ENCODE peak calls at places on chromosomes 1 and 21, in seven cellular contexts. One of them, this sample, is unnamed. For H3K4me1, the result is how much of the 10 kb centered on the place peaks cover.

GRCh38 chr1:241532173-241532553 is at the start of gene KMO:
- DNase-seq in CD8-positive, alpha-beta memory T cell: no peak
- DNase-seq in SK-N-SH: no peak
- DNase-seq in PC-3: peak
- DNase-seq in PC-9: no peak
- DNase-seq in aorta: no peak
- DNase-seq in stomach: no peak
- DNase-seq in this sample: peak

GRCh38 chr1:19254416-19254815 is 2.8 kb downstream of the MRTO4 start:
- DNase-seq in CD8-positive, alpha-beta memory T cell: no peak
- DNase-seq in SK-N-SH: no peak
- DNase-seq in PC-3: no peak
- DNase-seq in PC-9: no peak
- DNase-seq in aorta: no peak
- DNase-seq in stomach: no peak
- DNase-seq in this sample: no peak

GRCh38 chr1:13577846-13578245 is 5.8 kb upstream of the PDPN start:
- DNase-seq in CD8-positive, alpha-beta memory T cell: no peak
- DNase-seq in SK-N-SH: no peak
- DNase-seq in PC-3: no peak
- DNase-seq in PC-9: no peak
- DNase-seq in aorta: no peak
- DNase-seq in stomach: no peak
- DNase-seq in this sample: no peak

GRCh38 chr1:9589144-9589718 is 520 bp downstream of the TMEM201 start:
- DNase-seq in CD8-positive, alpha-beta memory T cell: peak
- DNase-seq in SK-N-SH: no peak
- DNase-seq in PC-3: no peak
- DNase-seq in PC-9: peak
- DNase-seq in aorta: peak
- DNase-seq in stomach: peak
- DNase-seq in this sample: peak

GRCh38 chr1:204074274-204075115 is 1.6 kb downstream of the SOX13 start:
- DNase-seq in CD8-positive, alpha-beta memory T cell: no peak
- DNase-seq in SK-N-SH: peak
- DNase-seq in PC-3: peak
- DNase-seq in PC-9: peak
- DNase-seq in aorta: peak
- DNase-seq in stomach: peak
- DNase-seq in this sample: peak

GRCh38 chr1:206808615-206809014 is 36.3 kb upstream of the IL10 start:
- DNase-seq in CD8-positive, alpha-beta memory T cell: peak
- DNase-seq in SK-N-SH: no peak
- DNase-seq in PC-3: peak
- DNase-seq in PC-9: no peak
- DNase-seq in aorta: no peak
- DNase-seq in stomach: no peak
- DNase-seq in this sample: peak

GRCh38 chr1:154712166-154712838 is 104.3 kb upstream of the ADAR start:
- DNase-seq in CD8-positive, alpha-beta memory T cell: no peak
- DNase-seq in SK-N-SH: no peak
- DNase-seq in PC-3: no peak
- DNase-seq in PC-9: no peak
- DNase-seq in aorta: no peak
- DNase-seq in stomach: no peak
- DNase-seq in this sample: no peak

GRCh38 chr21:33174756-33175155 is 55.0 kb upstream of the IFNAR2 start:
- DNase-seq in CD8-positive, alpha-beta memory T cell: no peak
- DNase-seq in SK-N-SH: no peak
- DNase-seq in PC-3: no peak
- DNase-seq in PC-9: no peak
- DNase-seq in aorta: no peak
- DNase-seq in stomach: no peak
- DNase-seq in this sample: no peak

GRCh38 chr1:23421752-23422312 is 2.7 kb downstream of the TCEA3 start:
- DNase-seq in CD8-positive, alpha-beta memory T cell: no peak
- DNase-seq in SK-N-SH: peak
- DNase-seq in PC-3: peak
- DNase-seq in PC-9: no peak
- DNase-seq in aorta: no peak
- DNase-seq in stomach: no peak
- DNase-seq in this sample: peak

GRCh38 chr1:153533689-153534201 is 2.0 kb downstream of the S100A6 start:
- DNase-seq in CD8-positive, alpha-beta memory T cell: no peak
- DNase-seq in SK-N-SH: no peak
- DNase-seq in PC-3: peak
- DNase-seq in PC-9: peak
- DNase-seq in aorta: peak
- DNase-seq in stomach: no peak
- DNase-seq in this sample: peak

GRCh38 chr21:19507682-19508260 is 1104.2 kb upstream of the TMPRSS15 start:
- DNase-seq in CD8-positive, alpha-beta memory T cell: no peak
- DNase-seq in SK-N-SH: peak
- DNase-seq in PC-3: peak
- DNase-seq in PC-9: no peak
- DNase-seq in aorta: no peak
- DNase-seq in stomach: no peak
- DNase-seq in this sample: no peak

GRCh38 chr1:156342556-156342955 is 4.2 kb downstream of the TSACC start:
- DNase-seq in CD8-positive, alpha-beta memory T cell: no peak
- DNase-seq in SK-N-SH: no peak
- DNase-seq in PC-3: no peak
- DNase-seq in PC-9: no peak
- DNase-seq in aorta: no peak
- DNase-seq in stomach: no peak
- DNase-seq in this sample: no peak

GRCh38 chr1:212255705-212256307 is 29.4 kb upstream of the PPP2R5A start:
- DNase-seq in CD8-positive, alpha-beta memory T cell: no peak
- DNase-seq in SK-N-SH: no peak
- DNase-seq in PC-3: no peak
- DNase-seq in PC-9: no peak
- DNase-seq in aorta: no peak
- DNase-seq in stomach: no peak
- DNase-seq in this sample: no peak

GRCh38 chr21:42486120-42486519 is 9.9 kb downstream of the RSPH1 start:
- DNase-seq in CD8-positive, alpha-beta memory T cell: peak
- DNase-seq in SK-N-SH: no peak
- DNase-seq in PC-3: no peak
- DNase-seq in PC-9: no peak
- DNase-seq in aorta: no peak
- DNase-seq in stomach: no peak
- DNase-seq in this sample: no peak

GRCh38 chr1:27144920-27145661 is 9.8 kb downstream of the SLC9A1 start:
- DNase-seq in CD8-positive, alpha-beta memory T cell: no peak
- DNase-seq in SK-N-SH: no peak
- DNase-seq in PC-3: no peak
- DNase-seq in PC-9: no peak
- DNase-seq in aorta: no peak
- DNase-seq in stomach: peak
- DNase-seq in this sample: peak

GRCh38 chr1:167935252-167936067 is 1.0 kb upstream of the DCAF6 start:
- DNase-seq in CD8-positive, alpha-beta memory T cell: peak
- DNase-seq in SK-N-SH: peak
- DNase-seq in PC-3: peak
- DNase-seq in PC-9: peak
- DNase-seq in aorta: no peak
- DNase-seq in stomach: no peak
- DNase-seq in this sample: peak

GRCh38 chr1:85606414-85606800 is 25.8 kb downstream of the CCN1 start:
- DNase-seq in CD8-positive, alpha-beta memory T cell: no peak
- DNase-seq in SK-N-SH: no peak
- DNase-seq in PC-3: peak
- DNase-seq in PC-9: no peak
- DNase-seq in aorta: no peak
- DNase-seq in stomach: no peak
- DNase-seq in this sample: no peak

GRCh38 chr1:225480825-225481434 is 53.1 kb upstream of the LBR start:
- DNase-seq in CD8-positive, alpha-beta memory T cell: peak
- DNase-seq in SK-N-SH: peak
- DNase-seq in PC-3: peak
- DNase-seq in PC-9: peak
- DNase-seq in aorta: peak
- DNase-seq in stomach: peak
- DNase-seq in this sample: peak

GRCh38 chr1:34460193-34460592 is 283.5 kb downstream of the C1orf94 start:
- DNase-seq in CD8-positive, alpha-beta memory T cell: no peak
- DNase-seq in SK-N-SH: peak
- DNase-seq in PC-3: peak
- DNase-seq in PC-9: peak
- DNase-seq in aorta: no peak
- DNase-seq in stomach: peak
- DNase-seq in this sample: peak

GRCh38 chr1:180498594-180498993 is 3.8 kb downstream of the ACBD6 start:
- DNase-seq in CD8-positive, alpha-beta memory T cell: no peak
- DNase-seq in SK-N-SH: no peak
- DNase-seq in PC-3: no peak
- DNase-seq in PC-9: no peak
- DNase-seq in aorta: no peak
- DNase-seq in stomach: no peak
- DNase-seq in this sample: no peak

GRCh38 chr1:73065585-73065984 is 783.2 kb upstream of the NEGR1 start:
- DNase-seq in CD8-positive, alpha-beta memory T cell: no peak
- DNase-seq in SK-N-SH: peak
- DNase-seq in PC-3: peak
- DNase-seq in PC-9: no peak
- DNase-seq in aorta: no peak
- DNase-seq in stomach: no peak
- DNase-seq in this sample: peak

GRCh38 chr1:41024953-41025352 is 3.4 kb upstream of the SLFNL1 start:
- DNase-seq in CD8-positive, alpha-beta memory T cell: no peak
- DNase-seq in SK-N-SH: no peak
- DNase-seq in PC-3: no peak
- DNase-seq in PC-9: no peak
- DNase-seq in aorta: no peak
- DNase-seq in stomach: no peak
- DNase-seq in this sample: no peak

GRCh38 chr1:13699510-13699909 is 478 bp upstream of the PRDM2 start:
- DNase-seq in CD8-positive, alpha-beta memory T cell: no peak
- DNase-seq in SK-N-SH: no peak
- DNase-seq in PC-3: peak
- DNase-seq in PC-9: no peak
- DNase-seq in aorta: no peak
- DNase-seq in stomach: no peak
- DNase-seq in this sample: peak

GRCh38 chr1:71414229-71414628 is 333.4 kb upstream of the ZRANB2 start:
- DNase-seq in CD8-positive, alpha-beta memory T cell: no peak
- DNase-seq in SK-N-SH: peak
- DNase-seq in PC-3: no peak
- DNase-seq in PC-9: no peak
- DNase-seq in aorta: no peak
- DNase-seq in stomach: no peak
- DNase-seq in this sample: no peak

GRCh38 chr21:35720065-35720810 is 340.1 kb downstream of the SETD4 start:
- DNase-seq in CD8-positive, alpha-beta memory T cell: no peak
- DNase-seq in SK-N-SH: no peak
- DNase-seq in PC-3: no peak
- DNase-seq in PC-9: no peak
- DNase-seq in aorta: no peak
- DNase-seq in stomach: no peak
- DNase-seq in this sample: no peak
- H3K27ac ChIP-seq in CD8-positive, alpha-beta memory T cell: no peak
- H3K27ac ChIP-seq in SK-N-SH: peak
- H3K27ac ChIP-seq in PC-3: no peak
- H3K27ac ChIP-seq in PC-9: no peak
- H3K27ac ChIP-seq in aorta: peak
- H3K27ac ChIP-seq in stomach: no peak
- H3K27ac ChIP-seq in this sample: no peak

DNA sequence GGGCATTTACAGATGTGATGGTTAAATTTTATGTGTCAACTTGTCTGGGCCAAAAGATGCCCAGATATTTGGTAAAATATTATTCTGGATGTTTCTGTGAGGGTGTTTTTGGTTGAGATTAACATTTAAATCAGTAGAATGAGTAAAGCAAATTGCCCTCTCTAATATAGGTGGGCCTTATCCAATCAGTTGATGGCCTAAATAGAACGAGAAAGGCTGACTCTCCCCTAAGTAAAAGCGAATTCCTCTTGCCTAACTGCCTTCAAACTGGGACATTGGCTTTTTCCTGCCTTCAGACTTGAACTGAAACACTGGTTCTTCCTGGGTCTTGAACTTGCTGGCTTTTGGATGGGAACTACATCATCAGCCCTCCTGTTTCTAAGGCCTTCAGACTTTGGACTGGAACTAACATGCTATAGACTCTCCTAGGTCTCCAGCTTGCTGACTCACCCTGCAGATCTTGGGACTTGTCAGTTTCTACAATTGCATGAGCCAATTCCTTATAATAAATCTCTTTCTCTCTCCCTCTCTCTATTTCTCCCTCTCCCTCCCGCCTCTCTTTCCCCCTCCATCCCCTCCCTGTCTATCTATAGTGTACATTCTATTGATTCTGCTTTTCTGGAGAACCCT is 10.2 kb upstream of the NAV1 start:
- DNase-seq in CD8-positive, alpha-beta memory T cell: no peak
- DNase-seq in SK-N-SH: no peak
- DNase-seq in PC-3: no peak
- DNase-seq in PC-9: no peak
- DNase-seq in aorta: no peak
- DNase-seq in stomach: no peak
- DNase-seq in this sample: peak
- H3K4me1 ChIP-seq in CD8-positive, alpha-beta memory T cell: under half
- H3K4me1 ChIP-seq in SK-N-SH: under half
- H3K4me1 ChIP-seq in PC-3: under half
- H3K4me1 ChIP-seq in PC-9: under half
- H3K4me1 ChIP-seq in aorta: under half
- H3K4me1 ChIP-seq in stomach: under half
- H3K4me1 ChIP-seq in this sample: under half

GRCh38 chr21:22342855-22343254 is 1344.6 kb downstream of the NCAM2 start:
- DNase-seq in CD8-positive, alpha-beta memory T cell: no peak
- DNase-seq in SK-N-SH: no peak
- DNase-seq in PC-3: no peak
- DNase-seq in PC-9: no peak
- DNase-seq in aorta: no peak
- DNase-seq in stomach: no peak
- DNase-seq in this sample: no peak
- H3K27ac ChIP-seq in CD8-positive, alpha-beta memory T cell: no peak
- H3K27ac ChIP-seq in SK-N-SH: no peak
- H3K27ac ChIP-seq in PC-3: no peak
- H3K27ac ChIP-seq in PC-9: no peak
- H3K27ac ChIP-seq in aorta: no peak
- H3K27ac ChIP-seq in stomach: no peak
- H3K27ac ChIP-seq in this sample: no peak

DNA sequence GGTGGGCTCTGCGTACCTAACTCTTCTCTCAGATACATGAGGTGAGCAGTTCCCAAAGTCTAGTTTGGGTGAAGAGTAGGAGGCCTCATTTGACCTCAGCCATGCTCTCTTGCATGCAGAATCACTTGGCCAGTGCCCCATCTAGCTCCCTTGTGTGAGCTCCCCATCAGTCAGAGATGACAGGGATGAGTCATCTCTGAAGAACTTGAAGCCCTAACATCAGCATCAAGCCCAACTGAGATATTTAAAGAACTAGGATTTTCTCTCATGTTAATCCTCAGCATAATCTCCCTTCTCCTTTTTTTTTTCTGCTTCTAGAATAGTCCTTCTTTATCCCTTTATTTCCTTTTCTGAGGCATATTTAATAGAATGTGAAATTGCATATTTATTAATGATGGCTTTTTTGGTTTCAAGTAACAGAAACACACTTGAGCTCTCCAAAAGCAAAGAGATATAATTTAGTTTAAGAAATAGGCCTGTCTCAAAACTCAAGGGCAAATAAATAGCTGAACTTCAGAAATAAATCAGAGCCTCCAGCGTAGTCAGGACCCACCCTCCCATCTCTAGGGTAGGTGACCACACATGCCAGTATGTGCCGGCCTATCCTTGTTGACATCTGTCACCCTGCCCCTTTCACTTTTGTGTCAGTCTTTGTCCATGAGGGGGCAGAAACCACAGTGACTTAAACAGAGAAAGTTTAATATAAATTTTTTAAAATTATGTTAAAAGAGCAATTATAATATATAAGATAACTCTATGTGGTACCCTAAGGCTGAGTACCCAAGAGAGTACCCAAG is 112.3 kb downstream of the TSEN15 start:
- DNase-seq in CD8-positive, alpha-beta memory T cell: no peak
- DNase-seq in SK-N-SH: no peak
- DNase-seq in PC-3: peak
- DNase-seq in PC-9: no peak
- DNase-seq in aorta: no peak
- DNase-seq in stomach: no peak
- DNase-seq in this sample: no peak
- H3K4me1 ChIP-seq in CD8-positive, alpha-beta memory T cell: under half
- H3K4me1 ChIP-seq in SK-N-SH: under half
- H3K4me1 ChIP-seq in PC-3: under half
- H3K4me1 ChIP-seq in PC-9: under half
- H3K4me1 ChIP-seq in aorta: under half
- H3K4me1 ChIP-seq in stomach: under half
- H3K4me1 ChIP-seq in this sample: under half

This sample was measured in small intestine.